ENCODE peak calls at places on chromosomes 1 and 21, in five cellular contexts. R, Y, I, H and K are unnamed samples.

GRCh38 chr1:16393255-16394177 is 26.5 kb downstream of the SZRD1 start:
- DNase-seq in Y (no peak), R (no peak), H (no peak), I (no peak), K (peak)

GRCh38 chr1:246435421-246436041 is 71.5 kb downstream of the SMYD3 start:
- DNase-seq in I (no peak), R (no peak), H (peak), Y (peak), K (no peak)

GRCh38 chr1:37808369-37809319 is 636 bp upstream of the YRDC start:
- DNase-seq in Y (peak), I (no peak), R (peak), H (peak), K (peak)

GRCh38 chr1:97721221-97721620 is 199.6 kb downstream of the DPYD start:
- DNase-seq in R (no peak), Y (no peak), H (no peak), I (no peak), K (no peak)

GRCh38 chr1:9607352-9607751 is 18.6 kb downstream of the TMEM201 start:
- DNase-seq in I (no peak), Y (no peak), H (no peak), R (no peak), K (no peak)

GRCh38 chr1:208880433-208881100 is 636.4 kb upstream of the PLXNA2 start:
- DNase-seq in R (no peak), Y (no peak), H (no peak), I (no peak), K (no peak)

GRCh38 chr1:157782946-157783345 is 6.0 kb upstream of the FCRL2 start:
- DNase-seq in H (no peak), I (no peak), R (no peak), Y (no peak), K (no peak)

GRCh38 chr21:14259669-14260458 is 43.9 kb downstream of the RBM11 start:
- DNase-seq in H (peak), Y (peak), R (no peak), I (no peak), K (no peak)

GRCh38 chr1:84750110-84750509 is 59.8 kb upstream of the SSX2IP start:
- DNase-seq in R (no peak), Y (no peak), I (no peak), H (no peak), K (no peak)

GRCh38 chr1:44884746-44885145 is 41.7 kb upstream of the PTCH2 start:
- DNase-seq in I (no peak), H (no peak), R (no peak), Y (no peak), K (no peak)

GRCh38 chr21:41750051-41750450 is 16.8 kb downstream of the RIPK4 start:
- DNase-seq in R (no peak), Y (no peak), I (no peak), H (no peak), K (no peak)

GRCh38 chr1:2939041-2939552 is 82.2 kb upstream of the ACTRT2 start:
- DNase-seq in I (no peak), Y (no peak), R (no peak), H (no peak), K (no peak)

GRCh38 chr1:202821467-202821866 is 10.7 kb downstream of the PCAT6 start:
- DNase-seq in Y (no peak), H (no peak), R (no peak), I (no peak), K (no peak)

GRCh38 chr1:197145451-197146029 is 929 bp downstream of the ASPM start:
- DNase-seq in I (no peak), Y (no peak), R (no peak), H (no peak), K (no peak)